ENCODE peak calls at places on chromosomes 4 and X, in five cellular contexts. J is PC-3, D is mammary epithelial cell, Y is HCT116, S is left lung. Z is an unnamed sample.

GRCh38 chr4:149707862-149708261 is 107.8 kb downstream of the IQCM start:
- DNase-seq in J (no peak), D (no peak), Y (no peak), S (no peak), Z (no peak)

GRCh38 chr4:15003441-15003890 is 1.2 kb downstream of the CPEB2 start:
- DNase-seq in S (peak; percentile 92), Y (no peak), D (peak; percentile 41), J (peak; percentile 18), Z (peak; percentile 63)

GRCh38 chr4:38760915-38761314 is 21.9 kb downstream of the TLR10 start:
- DNase-seq in J (no peak), S (no peak), D (no peak), Y (no peak), Z (no peak)

GRCh38 chr4:185247151-185247550 is 37.8 kb downstream of the SNX25 start:
- DNase-seq in J (no peak), D (no peak), S (no peak), Y (no peak), Z (no peak)

GRCh38 chr4:8053688-8054449 is 104.7 kb downstream of the ABLIM2 start:
- DNase-seq in Y (no peak), S (no peak), D (no peak), J (no peak), Z (no peak)

GRCh38 chr4:150126201-150126879 is 48.1 kb downstream of the DCLK2 start:
- DNase-seq in D (no peak), S (no peak), J (peak; percentile 9), Y (no peak), Z (no peak)

GRCh38 chrX:29561417-29561816 is 653.9 kb upstream of the MAGEB2 start:
- DNase-seq in D (peak; percentile 37), S (no peak), J (no peak), Y (no peak), Z (no peak)

GRCh38 chr4:153137168-153137567 is 67.1 kb upstream of the TRIM2 start:
- DNase-seq in Y (no peak), D (peak; percentile 77), S (no peak), J (peak; percentile 73), Z (peak; percentile 73)

GRCh38 chr4:94678896-94679295 is 78.9 kb upstream of the BMPR1B start:
- DNase-seq in D (peak; percentile 49), S (no peak), J (peak; percentile 46), Y (no peak), Z (no peak)

GRCh38 chrX:12949205-12949926 is 25.5 kb upstream of the TMSB4X start:
- DNase-seq in S (no peak), J (no peak), D (no peak), Y (no peak), Z (no peak)

GRCh38 chrX:1727531-1728027 is 112.7 kb downstream of the ASMT start:
- DNase-seq in S (no peak), Y (peak; percentile 46), J (peak; percentile 73), D (peak; percentile 89), Z (peak; percentile 80)

GRCh38 chr4:142925161-142925560 is 79.1 kb upstream of the INPP4B start:
- DNase-seq in J (peak; percentile 19), S (no peak), Y (no peak), D (no peak), Z (no peak)

GRCh38 chrX:22041931-22042530 is 9.9 kb downstream of the PHEX start:
- DNase-seq in Y (no peak), D (no peak), S (no peak), J (no peak), Z (no peak)

GRCh38 chr4:109434007-109434792 is 585 bp downstream of the SEC24B start:
- DNase-seq in S (no peak), J (peak; percentile 21), D (peak; percentile 25), Y (no peak), Z (no peak)

GRCh38 chr4:177427097-177427665 is 15.1 kb downstream of the AGA start:
- DNase-seq in S (no peak), J (no peak), D (no peak), Y (no peak), Z (no peak)

GRCh38 chr4:99965173-99965572 is 15.1 kb upstream of the H2AZ1 start:
- DNase-seq in D (no peak), S (no peak), Y (no peak), J (no peak), Z (no peak)

GRCh38 chr4:128286474-128287158 is 997 bp downstream of the PGRMC2 start:
- DNase-seq in J (peak; percentile 50), D (peak; percentile 58), Y (peak; percentile 22), S (no peak), Z (no peak)

GRCh38 chr4:6180841-6181631 is 19.3 kb downstream of the JAKMIP1 start:
- DNase-seq in S (no peak), D (no peak), Y (no peak), J (no peak), Z (no peak)

GRCh38 chrX:136768469-136769084 is 12.2 kb downstream of the ARHGEF6 start:
- DNase-seq in J (peak; percentile 83), S (no peak), Y (peak; percentile 57), D (peak; percentile 69), Z (no peak)

GRCh38 chr4:153337686-153338085 is 6.8 kb upstream of the MND1 start:
- DNase-seq in S (no peak), Y (no peak), J (no peak), D (no peak), Z (no peak)

GRCh38 chr4:128483041-128483440 is 195.4 kb upstream of the PGRMC2 start:
- DNase-seq in J (no peak), D (no peak), S (no peak), Y (no peak), Z (no peak)

GRCh38 chrX:73943900-73944581 is 359.9 kb upstream of the ZCCHC13 start:
- DNase-seq in Y (peak; percentile 70), D (peak; percentile 86), J (peak; percentile 89), S (peak; percentile 93), Z (peak; percentile 70)

GRCh38 chrX:39739585-39739984 is 358.2 kb downstream of the BCOR start:
- DNase-seq in J (no peak), S (no peak), D (no peak), Y (no peak), Z (no peak)

GRCh38 chrX:140608111-140608510 is 101.4 kb upstream of the LINC00632 start:
- DNase-seq in Y (no peak), J (no peak), D (no peak), S (no peak), Z (no peak)

GRCh38 chrX:7108995-7109634 is 38.4 kb upstream of the STS start:
- DNase-seq in S (no peak), Y (no peak), D (no peak), J (no peak), Z (no peak)

GRCh38 chrX:115268421-115268820 is 21.1 kb upstream of the LUZP4 start:
- DNase-seq in S (no peak), J (peak; percentile 43), D (no peak), Y (peak; percentile 13), Z (no peak)

GRCh38 chr4:145507636-145508035 is 26.0 kb downstream of the SMAD1 start:
- DNase-seq in Y (no peak), J (peak; percentile 64), S (no peak), D (peak; percentile 81), Z (no peak)

GRCh38 chr4:181291615-181292014 is 951.6 kb upstream of the TENM3 start:
- DNase-seq in Y (no peak), S (no peak), D (no peak), J (no peak), Z (no peak)

GRCh38 chrX:148574247-148574973 is 74.0 kb downstream of the AFF2 start:
- DNase-seq in S (no peak), Y (no peak), D (peak; percentile 43), J (no peak), Z (no peak)

DNA sequence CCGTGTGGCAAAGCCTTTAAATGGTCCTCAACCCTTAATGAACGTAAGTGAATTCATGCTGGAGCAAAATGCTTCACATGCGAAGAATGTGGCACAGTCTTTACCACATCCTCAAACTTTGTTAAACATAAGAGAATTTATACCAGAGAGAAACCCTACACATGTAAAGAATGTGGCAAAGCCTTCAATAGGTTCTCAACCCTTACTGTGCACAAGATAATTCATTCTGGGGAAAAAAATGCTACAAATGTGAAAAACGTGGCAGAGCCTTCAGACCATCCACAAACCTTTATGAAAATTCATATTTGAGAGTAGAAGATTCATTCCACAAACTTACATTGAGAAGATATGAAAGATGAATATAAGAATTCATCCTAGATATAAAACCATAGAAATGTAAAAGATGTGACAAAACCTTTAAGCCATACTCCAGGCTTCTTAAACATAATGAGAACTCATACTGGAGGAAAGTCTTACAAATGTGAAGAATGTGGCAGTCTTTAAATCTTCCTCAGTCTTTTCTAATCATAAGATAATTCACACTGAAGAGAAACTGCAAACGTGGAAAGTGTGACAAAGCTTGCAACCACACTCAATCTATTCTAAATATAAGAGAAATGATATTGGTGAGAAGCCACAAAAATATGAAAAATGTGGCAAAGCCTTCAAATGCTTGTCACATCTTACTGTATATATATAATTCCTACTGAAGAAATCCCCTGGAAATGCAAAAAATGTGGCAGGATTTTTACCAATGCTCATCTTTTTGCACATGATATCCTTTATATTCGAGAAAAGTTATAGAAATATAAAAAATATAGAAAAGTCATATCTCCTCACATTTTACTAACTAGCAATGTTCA is 36.9 kb downstream of the ZNF141 start:
- DNase-seq in S (no peak), J (no peak), Y (no peak), D (no peak), Z (no peak)
- H3K9me3 ChIP-seq in S (peaks cover 30% of the 10 kb centered on the region), J (peaks cover 61% of the 10 kb centered on the region), Y (peaks cover 37% of the 10 kb centered on the region), D (peaks cover 56% of the 10 kb centered on the region), Z (peaks cover 69% of the 10 kb centered on the region)

GRCh38 chr4:93199492-93199891 is 629.1 kb upstream of the ATOH1 start:
- DNase-seq in S (no peak), D (peak; percentile 28), J (peak; percentile 61), Y (peak; percentile 45), Z (no peak)
- TF ChIP-seq CTCF in S (peak; percentile 34), D (peak; percentile 63), J (peak; percentile 62), Y (peak; percentile 49), Z (peak; percentile 75)

DNA sequence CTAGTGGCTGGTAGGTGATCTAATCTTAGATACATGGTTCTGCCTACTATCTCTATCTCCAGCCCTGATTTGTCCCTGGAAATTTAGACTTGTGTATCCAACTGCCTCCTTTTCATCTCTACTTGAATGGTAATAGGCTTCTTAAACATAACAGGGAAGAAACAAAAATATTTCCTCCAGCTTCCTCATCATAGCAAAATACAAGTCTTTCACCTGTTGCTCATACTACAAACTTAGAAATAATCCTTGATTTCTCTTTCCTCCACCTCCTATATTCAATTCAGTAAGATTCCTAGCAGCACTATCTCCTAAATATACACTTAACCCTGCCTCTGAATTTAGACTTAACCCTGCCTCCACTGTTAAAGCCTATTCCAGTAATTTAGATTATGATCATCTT is 373.3 kb upstream of the ACTRT1 start:
- DNase-seq in S (no peak), D (no peak), Y (no peak), J (no peak), Z (no peak)
- H3K9me3 ChIP-seq in S (no peaks in the 10 kb centered on the region), D (no peaks in the 10 kb centered on the region), Y (no peaks in the 10 kb centered on the region), J (no peaks in the 10 kb centered on the region), Z (no peaks in the 10 kb centered on the region)

GRCh38 chr4:21130606-21131005 is 430.3 kb downstream of the PACRGL start:
- DNase-seq in J (no peak), Y (no peak), D (no peak), S (no peak), Z (no peak)
- TF ChIP-seq CTCF in J (no peak), Y (no peak), D (no peak), S (no peak), Z (no peak)

DNA sequence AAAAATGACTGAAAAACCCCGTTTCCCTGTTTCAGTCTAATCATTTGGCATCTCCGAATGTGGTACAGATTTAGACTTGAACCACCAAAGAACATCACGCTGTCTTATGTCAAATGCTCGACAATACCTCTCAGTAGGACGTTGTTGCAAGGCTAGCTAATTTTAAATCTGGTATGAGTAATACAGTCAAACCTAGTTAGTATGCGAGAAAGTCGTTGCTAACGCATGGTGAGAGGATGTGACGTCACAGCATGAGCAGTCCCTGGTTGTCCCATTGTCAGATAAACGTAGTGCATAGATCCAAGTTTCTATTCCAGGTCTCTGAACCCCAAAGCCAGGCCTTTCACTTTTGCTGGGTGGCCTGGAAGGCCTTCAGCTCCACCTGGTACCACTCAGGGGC is 44.7 kb downstream of the SETD7 start:
- DNase-seq in D (no peak), J (no peak), S (no peak), Y (no peak), Z (no peak)
- H3K9me3 ChIP-seq in D (no peaks in the 10 kb centered on the region), J (no peaks in the 10 kb centered on the region), S (no peaks in the 10 kb centered on the region), Y (no peaks in the 10 kb centered on the region), Z (no peaks in the 10 kb centered on the region)